ENCODE peak calls at places on chromosome 15, in seven cellular contexts. D is AG04449, S is cardiac muscle cell, V is heart left ventricle, A is transverse colon, L is fibroblast of pulmonary artery, N is GM20000. I is an unnamed sample.

GRCh38 chr15:30859091-30859874 is 44.4 kb upstream of the FAN1 start:
- DNase-seq in D (peak), S (peak), V (no peak), A (no peak), L (peak), N (peak), I (no peak)

GRCh38 chr15:67413770-67414429 is 107.0 kb upstream of the C15orf61 start:
- DNase-seq in D (no peak), S (no peak), V (no peak), A (no peak), L (peak), N (no peak), I (no peak)

GRCh38 chr15:63876085-63876662 is 42.4 kb upstream of the HERC1 start:
- DNase-seq in D (no peak), S (no peak), V (no peak), A (no peak), L (peak), N (no peak), I (no peak)

GRCh38 chr15:100043069-100043641 is 298.6 kb downstream of the ADAMTS17 start:
- DNase-seq in D (no peak), S (no peak), V (no peak), A (no peak), L (peak), N (no peak), I (no peak)

GRCh38 chr15:39365161-39365560 is 215.7 kb upstream of the THBS1 start:
- DNase-seq in D (no peak), S (no peak), V (no peak), A (no peak), L (peak), N (no peak), I (no peak)

GRCh38 chr15:28989239-28989830 is 103.6 kb downstream of the APBA2 start:
- DNase-seq in D (no peak), S (peak), V (no peak), A (no peak), L (no peak), N (no peak), I (no peak)

GRCh38 chr15:85403745-85404144 is 23.3 kb downstream of the AKAP13 start:
- DNase-seq in D (no peak), S (no peak), V (no peak), A (no peak), L (peak), N (no peak), I (no peak)

GRCh38 chr15:38041576-38041975 is 107.1 kb downstream of the TMCO5A start:
- DNase-seq in D (no peak), S (no peak), V (no peak), A (no peak), L (peak), N (no peak), I (no peak)

GRCh38 chr15:57570994-57571393 is 20.7 kb upstream of the MYZAP start:
- DNase-seq in D (no peak), S (no peak), V (no peak), A (no peak), L (peak), N (no peak), I (no peak)

GRCh38 chr15:95300958-95301357 is 1029.5 kb upstream of the NR2F2 start:
- DNase-seq in D (no peak), S (no peak), V (no peak), A (no peak), L (peak), N (no peak), I (no peak)

GRCh38 chr15:31799711-31800321 is 230.5 kb upstream of the CHRNA7 start:
- DNase-seq in D (no peak), S (no peak), V (no peak), A (no peak), L (no peak), N (peak), I (no peak)

GRCh38 chr15:36432162-36432561 is 147.3 kb upstream of the CDIN1 start:
- DNase-seq in D (no peak), S (no peak), V (no peak), A (no peak), L (no peak), N (no peak), I (no peak)

GRCh38 chr15:86444527-86444926 is 364.9 kb downstream of the AGBL1 start:
- DNase-seq in D (no peak), S (peak), V (peak), A (no peak), L (no peak), N (no peak), I (no peak)

DNA sequence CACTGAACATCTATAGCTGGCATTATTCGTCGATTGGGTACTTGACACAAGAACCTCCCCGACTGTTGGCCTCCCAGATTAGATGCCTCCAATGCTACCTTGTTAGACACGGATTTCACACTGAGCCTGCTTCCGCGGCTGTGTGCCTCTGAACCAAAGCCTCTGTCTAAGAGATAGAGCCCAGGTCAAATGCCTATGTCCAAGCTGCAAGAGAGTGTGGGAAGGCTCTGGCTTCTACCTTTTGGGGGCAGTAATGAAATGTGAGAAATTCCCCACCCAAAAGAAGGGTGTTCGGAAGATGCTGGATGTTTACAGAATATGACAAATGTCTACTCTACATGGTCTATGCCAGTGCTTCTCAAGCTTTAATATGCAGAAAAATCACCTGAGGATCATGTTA is 2.0 kb upstream of the RPUSD2 start:
- DNase-seq in D (no peak), S (no peak), V (no peak), A (no peak), L (peak), N (peak), I (no peak)
- TF ChIP-seq CTCF in D (no peak), S (peak), V (no peak), A (no peak), L (peak), N (peak), I (peak)

GRCh38 chr15:79299836-79300235 is 11.1 kb upstream of the TMED3 start:
- DNase-seq in D (no peak), S (no peak), V (no peak), A (no peak), L (no peak), N (no peak), I (no peak)

GRCh38 chr15:79290642-79291275 is 8.2 kb downstream of the ANKRD34C start:
- DNase-seq in D (no peak), S (no peak), V (no peak), A (no peak), L (no peak), N (no peak), I (no peak)

GRCh38 chr15:79294075-79294474 is 11.6 kb downstream of the ANKRD34C start:
- DNase-seq in D (no peak), S (peak), V (no peak), A (no peak), L (no peak), N (no peak), I (no peak)

GRCh38 chr15:79292011-79292410 is 9.5 kb downstream of the ANKRD34C start:
- DNase-seq in D (no peak), S (no peak), V (no peak), A (no peak), L (no peak), N (no peak), I (no peak)

DNA sequence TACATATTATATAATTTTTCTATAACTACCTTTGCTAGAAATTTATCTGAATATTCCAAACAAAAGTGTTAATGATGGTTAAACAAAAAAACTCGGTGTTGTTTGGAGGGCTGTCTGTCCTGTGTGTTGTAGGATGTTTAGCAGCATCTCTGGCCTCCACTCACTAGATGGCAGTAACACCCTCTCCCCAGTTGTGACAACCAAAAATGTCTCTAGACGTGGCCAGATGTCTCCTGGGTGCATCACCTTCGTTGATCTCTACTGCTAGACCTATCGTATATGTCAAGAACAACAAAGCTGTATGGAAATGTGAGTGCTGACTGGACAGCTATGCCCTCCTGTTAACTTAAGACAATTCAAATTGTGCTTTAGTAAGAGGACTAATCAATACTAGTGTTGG is 14.1 kb downstream of the ANKRD34C start:
- DNase-seq in D (no peak), S (no peak), V (no peak), A (no peak), L (no peak), N (no peak), I (no peak)
- TF ChIP-seq CTCF in D (no peak), S (no peak), V (no peak), A (no peak), L (peak), N (peak), I (peak)

GRCh38 chr15:89177633-89178306 is 43.6 kb downstream of the RLBP1 start:
- DNase-seq in D (peak), S (peak), V (no peak), A (peak), L (peak), N (peak), I (no peak)
- TF ChIP-seq CTCF in D (peak), S (peak), V (peak), A (peak), L (peak), N (peak), I (peak)

DNA sequence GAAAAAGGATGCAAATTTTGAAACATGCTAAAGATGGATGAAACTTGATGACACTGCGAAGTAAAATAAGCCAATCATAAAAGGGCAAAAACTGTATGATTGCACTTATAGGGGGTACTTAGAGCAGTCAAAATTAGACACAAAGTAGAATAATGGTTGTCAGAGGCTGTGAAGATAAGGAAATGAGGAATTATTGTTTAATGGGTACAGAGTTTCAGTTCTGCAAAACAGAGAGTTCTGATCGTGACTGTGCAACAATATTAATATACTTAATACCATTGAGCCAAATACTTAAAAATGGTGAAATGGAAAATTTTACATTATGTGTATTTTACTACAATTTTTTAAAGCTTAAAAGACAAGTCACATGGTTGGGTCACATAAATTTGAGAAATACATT is 35.1 kb downstream of the UBE3A start:
- DNase-seq in D (no peak), S (no peak), V (no peak), A (no peak), L (no peak), N (no peak), I (no peak)
- TF ChIP-seq CTCF in D (no peak), S (no peak), V (no peak), A (no peak), L (no peak), N (no peak), I (no peak)

I was measured in chondrocyte.